ENCODE peak calls at places on chromosomes 12 and 14, in four cellular contexts. One of them, this sample, is unnamed.

GRCh38 chr12:13211859-13212664 is 15.5 kb downstream of the EMP1 start:
- DNase-seq in NCI-H345: peak; percentile 54
- DNase-seq in putamen: peak; percentile 77
- DNase-seq in T-cell: peak; percentile 69
- DNase-seq in this sample: no peak

GRCh38 chr12:104583311-104583710 is 126.6 kb downstream of the CHST11 start:
- DNase-seq in NCI-H345: no peak
- DNase-seq in putamen: no peak
- DNase-seq in T-cell: no peak
- DNase-seq in this sample: no peak

GRCh38 chr14:93956082-93956481 is 20.3 kb downstream of the ASB2 start:
- DNase-seq in NCI-H345: peak; percentile 57
- DNase-seq in putamen: no peak
- DNase-seq in T-cell: no peak
- DNase-seq in this sample: peak; percentile 79

GRCh38 chr12:67339530-67339929 is 70.4 kb downstream of the CAND1 start:
- DNase-seq in NCI-H345: no peak
- DNase-seq in putamen: no peak
- DNase-seq in T-cell: no peak
- DNase-seq in this sample: no peak

GRCh38 chr12:101298426-101298825 is 18.5 kb downstream of the UTP20 start:
- DNase-seq in NCI-H345: no peak
- DNase-seq in putamen: no peak
- DNase-seq in T-cell: no peak
- DNase-seq in this sample: no peak

GRCh38 chr14:57875296-57875695 is 9.4 kb upstream of the SLC35F4 start:
- DNase-seq in NCI-H345: no peak
- DNase-seq in putamen: no peak
- DNase-seq in T-cell: no peak
- DNase-seq in this sample: no peak

GRCh38 chr12:90974286-90974685 is 19.3 kb upstream of the CCER1 start:
- DNase-seq in NCI-H345: no peak
- DNase-seq in putamen: no peak
- DNase-seq in T-cell: no peak
- DNase-seq in this sample: no peak

GRCh38 chr14:30017370-30017993 is 89.8 kb upstream of the PRKD1 start:
- DNase-seq in NCI-H345: no peak
- DNase-seq in putamen: no peak
- DNase-seq in T-cell: no peak
- DNase-seq in this sample: no peak

GRCh38 chr12:2498961-2499500 is 295.7 kb upstream of the FKBP4 start:
- DNase-seq in NCI-H345: peak; percentile 54
- DNase-seq in putamen: no peak
- DNase-seq in T-cell: no peak
- DNase-seq in this sample: peak; percentile 47

GRCh38 chr14:69317780-69318179 is 57.8 kb downstream of the GALNT16 start:
- DNase-seq in NCI-H345: no peak
- DNase-seq in putamen: no peak
- DNase-seq in T-cell: no peak
- DNase-seq in this sample: no peak

GRCh38 chr14:80705241-80705980 is 236.1 kb downstream of the CEP128 start:
- DNase-seq in NCI-H345: no peak
- DNase-seq in putamen: no peak
- DNase-seq in T-cell: no peak
- DNase-seq in this sample: no peak

GRCh38 chr14:103385994-103386491 is 828 bp downstream of the MARK3 start:
- DNase-seq in NCI-H345: peak; percentile 21
- DNase-seq in putamen: no peak
- DNase-seq in T-cell: no peak
- DNase-seq in this sample: no peak

GRCh38 chr14:91983571-91983970 is 36.1 kb upstream of the FBLN5 start:
- DNase-seq in NCI-H345: no peak
- DNase-seq in putamen: no peak
- DNase-seq in T-cell: no peak
- DNase-seq in this sample: no peak

GRCh38 chr12:101829639-101830390 is 944 bp downstream of the GNPTAB start:
- DNase-seq in NCI-H345: peak; percentile 30
- DNase-seq in putamen: peak; percentile 28
- DNase-seq in T-cell: no peak
- DNase-seq in this sample: no peak

GRCh38 chr12:129423041-129423580 is 480.7 kb downstream of the TMEM132D start:
- DNase-seq in NCI-H345: no peak
- DNase-seq in putamen: no peak
- DNase-seq in T-cell: no peak
- DNase-seq in this sample: peak; percentile 1

GRCh38 chr14:40219032-40219431 is 786.8 kb upstream of the FBXO33 start:
- DNase-seq in NCI-H345: no peak
- DNase-seq in putamen: no peak
- DNase-seq in T-cell: no peak
- DNase-seq in this sample: no peak

GRCh38 chr12:54601841-54602240 is 13.4 kb upstream of the PPP1R1A start:
- DNase-seq in NCI-H345: no peak
- DNase-seq in putamen: no peak
- DNase-seq in T-cell: no peak
- DNase-seq in this sample: no peak

GRCh38 chr14:22140623-22141022 is 448.4 kb downstream of the DAD1 start:
- DNase-seq in NCI-H345: no peak
- DNase-seq in putamen: no peak
- DNase-seq in T-cell: no peak
- DNase-seq in this sample: no peak

GRCh38 chr12:132807295-132808222 is 21.1 kb downstream of the GOLGA3 start:
- DNase-seq in NCI-H345: no peak
- DNase-seq in putamen: no peak
- DNase-seq in T-cell: no peak
- DNase-seq in this sample: no peak

GRCh38 chr12:2668816-2669215 is 126.0 kb upstream of the FKBP4 start:
- DNase-seq in NCI-H345: no peak
- DNase-seq in putamen: no peak
- DNase-seq in T-cell: no peak
- DNase-seq in this sample: no peak

GRCh38 chr12:96752211-96752610 is 154.8 kb upstream of the NEDD1 start:
- DNase-seq in NCI-H345: no peak
- DNase-seq in putamen: no peak
- DNase-seq in T-cell: no peak
- DNase-seq in this sample: no peak

GRCh38 chr12:92108651-92109050 is 37.0 kb downstream of the BTG1 start:
- DNase-seq in NCI-H345: no peak
- DNase-seq in putamen: peak; percentile 80
- DNase-seq in T-cell: no peak
- DNase-seq in this sample: no peak

GRCh38 chr12:78210494-78210860 is 379.8 kb downstream of the NAV3 start:
- DNase-seq in NCI-H345: no peak
- DNase-seq in putamen: no peak
- DNase-seq in T-cell: no peak
- DNase-seq in this sample: no peak

GRCh38 chr14:49549881-49550280 is 36.3 kb downstream of the RPS29 start:
- DNase-seq in NCI-H345: no peak
- DNase-seq in putamen: no peak
- DNase-seq in T-cell: no peak
- DNase-seq in this sample: no peak

GRCh38 chr14:55073856-55074255 is 22.4 kb downstream of the MAPK1IP1L start:
- DNase-seq in NCI-H345: no peak
- DNase-seq in putamen: no peak
- DNase-seq in T-cell: no peak
- DNase-seq in this sample: no peak

GRCh38 chr12:50112456-50113218 is 601 bp downstream of the COX14 start:
- DNase-seq in NCI-H345: peak; percentile 14
- DNase-seq in putamen: no peak
- DNase-seq in T-cell: no peak
- DNase-seq in this sample: no peak